ENCODE peak calls at places on chromosome 16, in eight cellular contexts. W is IMR-90, I is body of pancreas, V is A549, Z is tibial nerve, G is esophagus squamous epithelium, Y is heart left ventricle, N is adrenal gland. B is an unnamed sample.

GRCh38 chr16:15506441-15506840 is 72.1 kb downstream of the BMERB1 start:
- DNase-seq in W (no peak), I (no peak), V (no peak), Z (no peak), G (no peak), Y (no peak), N (no peak), B (no peak)

GRCh38 chr16:67006930-67007658 is 18.7 kb downstream of the CES4A start:
- DNase-seq in W (peak), I (no peak), V (no peak), Z (no peak), G (no peak), Y (no peak), N (no peak), B (no peak)

GRCh38 chr16:86809458-86809955 is 231.2 kb downstream of the FOXL1 start:
- DNase-seq in W (peak), I (no peak), V (peak), Z (no peak), G (no peak), Y (no peak), N (no peak), B (no peak)

GRCh38 chr16:11992008-11992584 is 15.6 kb downstream of the SNX29 start:
- DNase-seq in W (no peak), I (no peak), V (no peak), Z (no peak), G (no peak), Y (no peak), N (no peak), B (no peak)

GRCh38 chr16:5791011-5791410 is 693.4 kb upstream of the EEF2KMT start:
- DNase-seq in W (no peak), I (no peak), V (no peak), Z (no peak), G (no peak), Y (no peak), N (no peak), B (no peak)

GRCh38 chr16:48087639-48088038 is 68.2 kb downstream of the ABCC12 start:
- DNase-seq in W (no peak), I (no peak), V (no peak), Z (no peak), G (no peak), Y (peak), N (no peak), B (no peak)

GRCh38 chr16:62639890-62640289 is 603.7 kb upstream of the CDH8 start:
- DNase-seq in W (no peak), I (no peak), V (no peak), Z (no peak), G (no peak), Y (no peak), N (no peak), B (no peak)

GRCh38 chr16:84244728-84245127 is 4.9 kb upstream of the KCNG4 start:
- DNase-seq in W (no peak), I (no peak), V (no peak), Z (no peak), G (no peak), Y (no peak), N (no peak), B (no peak)

GRCh38 chr16:30562021-30562420 is 3.8 kb upstream of the ZNF764 start:
- DNase-seq in W (no peak), I (no peak), V (no peak), Z (no peak), G (no peak), Y (no peak), N (no peak), B (no peak)

GRCh38 chr16:66832661-66833305 is 2.0 kb upstream of the NAE1 start:
- DNase-seq in W (peak), I (no peak), V (no peak), Z (no peak), G (no peak), Y (no peak), N (no peak), B (no peak)

GRCh38 chr16:3530371-3530914 is 29.6 kb downstream of the CLUAP1 start:
- DNase-seq in W (no peak), I (no peak), V (peak), Z (no peak), G (no peak), Y (no peak), N (no peak), B (no peak)

GRCh38 chr16:75486666-75487313 is 8.5 kb downstream of the CHST6 start:
- DNase-seq in W (no peak), I (no peak), V (no peak), Z (no peak), G (no peak), Y (no peak), N (no peak), B (no peak)

GRCh38 chr16:80974649-80975376 is 31.9 kb downstream of the CMC2 start:
- DNase-seq in W (no peak), I (no peak), V (no peak), Z (no peak), G (no peak), Y (no peak), N (no peak), B (no peak)

GRCh38 chr16:67481561-67482259 is 753 bp upstream of the ATP6V0D1 start:
- DNase-seq in W (peak), I (peak), V (no peak), Z (no peak), G (no peak), Y (peak), N (peak), B (peak)

GRCh38 chr16:74921051-74921450 is 63.9 kb downstream of the WDR59 start:
- DNase-seq in W (no peak), I (no peak), V (no peak), Z (no peak), G (no peak), Y (no peak), N (no peak), B (no peak)

GRCh38 chr16:75660726-75661302 is 13.2 kb downstream of the TERF2IP start:
- DNase-seq in W (no peak), I (no peak), V (no peak), Z (no peak), G (no peak), Y (no peak), N (no peak), B (no peak)

GRCh38 chr16:74909665-74910064 is 75.3 kb downstream of the WDR59 start:
- DNase-seq in W (no peak), I (no peak), V (no peak), Z (no peak), G (no peak), Y (no peak), N (no peak), B (no peak)

GRCh38 chr16:56424791-56425438 is 430 bp downstream of the AMFR start:
- DNase-seq in W (no peak), I (peak), V (peak), Z (no peak), G (no peak), Y (peak), N (peak), B (peak)

GRCh38 chr16:81610144-81610842 is 165.7 kb downstream of the CMIP start:
- DNase-seq in W (peak), I (peak), V (no peak), Z (peak), G (no peak), Y (peak), N (peak), B (peak)

GRCh38 chr16:81366316-81366932 is 51.7 kb downstream of the GAN start:
- DNase-seq in W (peak), I (peak), V (peak), Z (no peak), G (no peak), Y (no peak), N (no peak), B (no peak)

GRCh38 chr16:80150978-80151705 is 389.7 kb upstream of the DYNLRB2 start:
- DNase-seq in W (peak), I (no peak), V (no peak), Z (no peak), G (no peak), Y (no peak), N (no peak), B (no peak)

GRCh38 chr16:50314665-50315064 is 48.3 kb downstream of the ADCY7 start:
- DNase-seq in W (no peak), I (no peak), V (no peak), Z (no peak), G (no peak), Y (no peak), N (no peak), B (no peak)

GRCh38 chr16:11349599-11350276 is 4.5 kb downstream of the RMI2 start:
- DNase-seq in W (peak), I (peak), V (no peak), Z (peak), G (no peak), Y (peak), N (peak), B (peak)

DNA sequence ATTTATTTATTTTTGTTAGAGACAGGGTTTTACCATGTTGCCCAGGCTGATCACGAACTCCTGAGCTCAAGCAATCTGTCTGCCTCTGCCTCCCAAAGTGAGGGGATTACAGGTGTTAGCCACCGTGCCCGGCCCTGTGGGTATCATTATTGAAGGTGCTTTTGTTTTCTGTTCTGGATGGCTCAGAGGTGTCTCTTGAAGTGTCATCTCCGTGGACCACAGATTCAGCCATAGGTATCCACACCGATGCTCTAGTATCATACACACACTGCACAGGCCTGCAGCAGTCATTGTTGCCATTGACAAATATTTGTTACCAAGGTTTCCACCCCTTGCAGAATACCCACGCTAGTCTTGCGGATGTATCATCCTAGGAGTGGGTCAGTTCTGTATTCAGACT is 446.2 kb downstream of the XYLT1 start:
- DNase-seq in W (no peak), I (no peak), V (no peak), Z (no peak), G (no peak), Y (no peak), N (no peak), B (no peak)
- TF ChIP-seq CTCF in W (no peak), I (no peak), V (no peak), Z (no peak), G (no peak), Y (no peak), N (no peak), B (no peak)

GRCh38 chr16:842061-842476 is 41.5 kb upstream of the GNG13 start:
- DNase-seq in W (peak), I (peak), V (no peak), Z (no peak), G (no peak), Y (peak), N (no peak), B (no peak)
- TF ChIP-seq POLR2A in W (no peak), I (no peak), V (no peak), Z (no peak), G (no peak), Y (no peak), N (no peak), B (no peak)

DNA sequence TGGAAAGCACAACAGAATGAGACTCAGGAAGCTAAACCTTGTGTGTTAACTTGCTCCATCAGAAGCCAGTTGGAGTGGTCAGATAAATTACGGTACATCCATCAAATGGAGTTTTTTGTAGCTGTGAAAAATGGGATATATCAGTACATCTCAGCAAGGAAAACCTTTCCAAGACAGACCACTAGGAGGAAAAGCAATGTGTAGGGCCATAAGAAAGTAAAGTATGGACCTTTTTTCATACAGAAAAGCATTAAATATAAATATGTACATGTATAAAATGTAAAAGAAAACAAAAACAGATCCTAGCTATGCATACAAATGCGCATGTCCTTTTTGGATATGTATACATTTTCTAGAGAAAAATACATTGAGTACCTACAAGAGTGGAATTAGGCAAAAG is 403.9 kb upstream of the CDH11 start:
- DNase-seq in W (no peak), I (no peak), V (no peak), Z (no peak), G (no peak), Y (no peak), N (no peak), B (no peak)
- TF ChIP-seq CTCF in W (peak), I (no peak), V (no peak), Z (no peak), G (no peak), Y (no peak), N (no peak), B (no peak)

GRCh38 chr16:14070877-14071575 is at the start of gene MRTFB:
- DNase-seq in W (peak), I (peak), V (peak), Z (peak), G (no peak), Y (peak), N (peak), B (peak)
- TF ChIP-seq POLR2A in W (no peak), I (peak), V (peak), Z (no peak), G (peak), Y (no peak), N (peak), B (peak)

DNA sequence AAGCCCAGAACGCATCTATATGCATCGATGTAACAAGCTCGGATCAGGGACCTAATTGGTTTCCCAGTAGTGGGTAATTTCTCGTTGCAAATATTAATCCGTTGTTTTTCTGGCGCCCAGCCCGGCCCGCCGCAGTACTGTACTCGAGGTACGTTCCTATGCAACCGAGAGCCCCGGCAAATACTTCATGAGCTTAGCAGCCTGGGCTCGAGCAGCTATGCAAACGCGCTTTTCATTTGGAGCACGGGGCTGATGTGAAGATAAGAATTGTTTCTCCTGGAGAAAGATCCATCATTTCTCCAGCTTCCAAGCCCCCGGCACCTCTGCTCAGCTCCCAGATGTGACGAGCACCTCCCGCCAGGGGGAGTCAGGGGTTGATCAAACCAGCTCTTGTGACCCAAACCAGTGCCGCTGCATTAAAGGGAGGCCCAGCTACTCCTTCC is 229.8 kb downstream of the KATNIP start:
- DNase-seq in W (peak), I (peak), V (peak), Z (peak), G (no peak), Y (no peak), N (no peak), B (peak)
- TF ChIP-seq CTCF in W (peak), I (no peak), V (no peak), Z (peak), G (no peak), Y (no peak), N (no peak), B (no peak)

B was measured in ovary.